ENCODE peak calls at places on chromosomes 3 and 15, in six cellular contexts. H is NCI-H69, L is H9, Q is NCI-H226, W is NCI-H460, R is prostate gland. S is an unnamed sample.

GRCh38 chr3:114848087-114848486 is 299.0 kb downstream of the ZBTB20 start:
- DNase-seq in L (no peak), Q (no peak), R (no peak), H (peak), W (no peak), S (peak)

GRCh38 chr3:107927361-107928083 is 163.3 kb downstream of the CD47 start:
- DNase-seq in Q (peak), W (peak), H (peak), L (peak), R (peak), S (peak)

GRCh38 chr3:127291611-127292010 is 3.8 kb upstream of the PRR20G start:
- DNase-seq in R (no peak), L (no peak), W (no peak), H (no peak), Q (no peak), S (no peak)

GRCh38 chr3:88921986-88922385 is 185.4 kb upstream of the EPHA3 start:
- DNase-seq in W (no peak), H (no peak), Q (no peak), R (no peak), L (no peak), S (no peak)

GRCh38 chr15:73787621-73788020 is 34.5 kb upstream of the INSYN1 start:
- DNase-seq in R (no peak), H (no peak), W (no peak), Q (no peak), L (no peak), S (no peak)

GRCh38 chr3:34382859-34383258 is 584.4 kb downstream of the PDCD6IP start:
- DNase-seq in R (no peak), H (peak), L (no peak), Q (no peak), W (no peak), S (peak)

GRCh38 chr15:63915888-63916731 is 82.4 kb upstream of the HERC1 start:
- DNase-seq in W (no peak), Q (peak), R (no peak), H (peak), L (peak), S (peak)

GRCh38 chr15:41337047-41337446 is 4.4 kb downstream of the NUSAP1 start:
- DNase-seq in L (no peak), W (no peak), H (no peak), R (no peak), Q (no peak), S (no peak)

GRCh38 chr3:132083583-132084372 is 49.0 kb upstream of the CPNE4 start:
- DNase-seq in H (no peak), R (no peak), L (peak), W (peak), Q (peak), S (no peak)

GRCh38 chr3:150345021-150345538 is 63.0 kb upstream of the TSC22D2 start:
- DNase-seq in Q (peak), R (peak), H (peak), W (no peak), L (peak), S (no peak)

GRCh38 chr15:45181491-45182285 is 6.1 kb downstream of the SHF start:
- DNase-seq in H (peak), Q (no peak), W (no peak), L (no peak), R (no peak), S (peak)

GRCh38 chr15:34284937-34285336 is 52.6 kb downstream of the SLC12A6 start:
- DNase-seq in H (no peak), L (no peak), R (no peak), W (no peak), Q (no peak), S (no peak)

GRCh38 chr3:142270407-142270806 is 45.0 kb upstream of the GK5 start:
- DNase-seq in L (no peak), Q (no peak), W (no peak), H (no peak), R (no peak), S (no peak)

GRCh38 chr15:43168192-43169107 is 16.8 kb upstream of the CCNDBP1 start:
- DNase-seq in W (no peak), L (no peak), Q (peak), R (no peak), H (peak), S (no peak)

GRCh38 chr3:45940004-45940780 is 3.1 kb upstream of the CXCR6 start:
- DNase-seq in H (no peak), W (no peak), R (no peak), Q (no peak), L (no peak), S (no peak)

S was measured in NCI-H146.